ENCODE peak calls at places on chromosomes 6 and 20, in five cellular contexts. Z is NT2/D1, L is HEK293T, I is HepG2, C is GM12878. V is an unnamed sample.

GRCh38 chr20:40646321-40647212 is 42.5 kb downstream of the MAFB start:
- DNase-seq in L (no peak), I (no peak), C (no peak), Z (no peak), V (no peak)

GRCh38 chr6:85417336-85417735 is 32.5 kb upstream of the NT5E start:
- DNase-seq in I (no peak), L (no peak), Z (no peak), C (no peak), V (no peak)

GRCh38 chr6:25280617-25280990 is 1.4 kb downstream of the CARMIL1 start:
- DNase-seq in Z (no peak), L (no peak), C (no peak), I (peak), V (no peak)

GRCh38 chr6:136525586-136526195 is 24.5 kb downstream of the MAP7 start:
- DNase-seq in Z (no peak), L (peak), C (no peak), I (no peak), V (no peak)

GRCh38 chr20:37267684-37268313 is 6.2 kb upstream of the GHRH start:
- DNase-seq in L (no peak), C (no peak), Z (peak), I (no peak), V (peak)

GRCh38 chr6:44223471-44224153 is at the start of gene SLC29A1:
- DNase-seq in I (peak), L (peak), C (no peak), Z (no peak), V (peak)

GRCh38 chr20:47502801-47503239 is 1.1 kb downstream of the NCOA3 start:
- DNase-seq in L (no peak), I (peak), Z (no peak), C (no peak), V (no peak)

GRCh38 chr6:137162692-137163303 is 10.6 kb downstream of the IL22RA2 start:
- DNase-seq in Z (no peak), C (no peak), I (no peak), L (no peak), V (no peak)

GRCh38 chr20:61764471-61765020 is 301.1 kb downstream of the TAF4 start:
- DNase-seq in Z (no peak), I (no peak), C (no peak), L (no peak), V (no peak)

GRCh38 chr20:35891375-35891774 is 62.9 kb downstream of the SCAND1 start:
- DNase-seq in L (no peak), C (no peak), I (no peak), Z (no peak), V (no peak)

GRCh38 chr20:13337090-13337784 is 116.2 kb downstream of the ISM1 start:
- DNase-seq in Z (no peak), I (no peak), C (no peak), L (no peak), V (no peak)

GRCh38 chr20:23399568-23400241 is 21.6 kb downstream of the NAPB start:
- DNase-seq in I (no peak), C (no peak), Z (no peak), L (no peak), V (no peak)

GRCh38 chr6:55632953-55633352 is 54.0 kb upstream of the HMGCLL1 start:
- DNase-seq in Z (no peak), C (no peak), I (no peak), L (no peak), V (no peak)

GRCh38 chr6:71979911-71980310 is 93.6 kb downstream of the RIMS1 start:
- DNase-seq in C (no peak), I (no peak), Z (no peak), L (no peak), V (no peak)

GRCh38 chr6:34027445-34027936 is 118.4 kb downstream of the GRM4 start:
- DNase-seq in I (peak), L (peak), C (no peak), Z (no peak), V (peak)

GRCh38 chr6:166268431-166268830 is 39.8 kb downstream of the PRR18 start:
- DNase-seq in I (no peak), Z (no peak), C (no peak), L (no peak), V (no peak)

GRCh38 chr6:109867009-109867969 is 110.8 kb upstream of the GPR6 start:
- DNase-seq in C (no peak), I (no peak), L (no peak), Z (no peak), V (no peak)

GRCh38 chr20:57576942-57577550 is 16.1 kb downstream of the PCK1 start:
- DNase-seq in Z (no peak), I (no peak), C (no peak), L (no peak), V (no peak)

GRCh38 chr20:45343867-45344721 is 4.1 kb downstream of the SDC4 start:
- DNase-seq in I (peak), C (no peak), Z (no peak), L (no peak), V (no peak)

GRCh38 chr6:167141667-167142432 is 15.9 kb downstream of the GPR31 start:
- DNase-seq in Z (peak), L (peak), C (no peak), I (peak), V (no peak)

GRCh38 chr20:50645253-50646068 is 45.9 kb downstream of the RIPOR3 start:
- DNase-seq in Z (peak), I (peak), C (no peak), L (peak), V (peak)

GRCh38 chr6:29561618-29562181 is 2.2 kb upstream of the UBD start:
- DNase-seq in L (no peak), Z (no peak), C (no peak), I (no peak), V (no peak)

GRCh38 chr20:40955326-40955725 is 73.3 kb upstream of the TOP1 start:
- DNase-seq in I (no peak), C (no peak), L (no peak), Z (no peak), V (no peak)

GRCh38 chr6:14553515-14553914 is 435.9 kb downstream of the CD83 start:
- DNase-seq in Z (no peak), C (no peak), L (no peak), I (no peak), V (no peak)
- TF ChIP-seq SUZ12 in Z (no peak), C (no peak), L (no peak), I (no peak), V (no peak)

GRCh38 chr6:149250982-149251381 is 66.5 kb upstream of the TAB2 start:
- DNase-seq in I (no peak), L (no peak), Z (no peak), C (no peak), V (no peak)

GRCh38 chr6:149246691-149247384 is 70.7 kb upstream of the TAB2 start:
- DNase-seq in Z (no peak), C (peak), L (no peak), I (no peak), V (no peak)

GRCh38 chr6:149249370-149250357 is 67.8 kb upstream of the TAB2 start:
- DNase-seq in L (no peak), C (no peak), I (peak), Z (no peak), V (no peak)

GRCh38 chr6:149247385-149247763 is 70.1 kb upstream of the TAB2 start:
- DNase-seq in I (no peak), L (no peak), C (no peak), Z (no peak), V (no peak)

DNA sequence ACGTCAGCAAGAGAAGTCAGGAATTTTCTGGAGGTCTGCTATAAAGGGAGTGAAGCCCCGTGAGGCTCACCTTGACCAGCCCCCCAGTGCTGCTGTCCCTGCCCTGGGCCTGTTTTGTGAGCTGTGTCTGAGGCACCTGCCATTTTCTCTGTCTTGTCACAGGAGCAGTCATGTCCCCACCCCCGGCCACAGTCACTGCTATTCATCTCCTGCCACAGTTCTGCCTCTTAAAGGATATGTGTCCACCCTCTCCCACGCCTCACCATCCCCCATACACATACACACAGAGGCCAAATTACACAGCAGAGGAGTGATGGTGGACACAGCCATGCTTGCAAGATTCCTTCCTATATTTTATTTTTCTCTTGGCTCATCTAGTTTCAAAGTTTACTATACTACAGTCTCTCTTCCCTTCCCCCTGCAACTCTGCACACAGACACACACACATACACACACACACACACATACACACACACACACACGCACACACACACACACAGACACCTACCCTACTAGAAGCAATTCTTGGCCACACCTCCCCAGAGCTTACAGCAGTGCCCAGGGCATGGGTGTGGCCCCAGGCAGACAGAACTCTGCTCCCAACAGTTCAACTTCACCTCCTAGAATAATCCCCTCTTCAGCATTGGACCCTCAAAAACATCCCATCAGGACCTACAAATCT is 68.7 kb upstream of the TAB2 start:
- DNase-seq in I (no peak), Z (no peak), L (no peak), C (no peak), V (no peak)
- TF ChIP-seq SUZ12 in I (no peak), Z (no peak), L (no peak), C (no peak), V (no peak)

GRCh38 chr6:150319924-150320323 is 48.9 kb upstream of the IYD start:
- DNase-seq in C (no peak), I (no peak), L (no peak), Z (no peak), V (no peak)

GRCh38 chr6:150316936-150317335 is 51.9 kb upstream of the IYD start:
- DNase-seq in Z (no peak), I (no peak), L (no peak), C (no peak), V (no peak)

GRCh38 chr6:150323205-150323604 is 45.6 kb upstream of the IYD start:
- DNase-seq in Z (no peak), I (no peak), C (no peak), L (no peak), V (no peak)

GRCh38 chr6:150322452-150322851 is 46.4 kb upstream of the IYD start:
- DNase-seq in L (no peak), Z (no peak), C (no peak), I (no peak), V (no peak)

GRCh38 chr6:150320450-150320849 is 48.4 kb upstream of the IYD start:
- DNase-seq in Z (no peak), I (no peak), C (no peak), L (no peak), V (no peak)
- TF ChIP-seq SUZ12 in Z (no peak), I (no peak), C (no peak), L (no peak), V (no peak)

GRCh38 chr6:159089909-159090308 is 45.1 kb upstream of the TAGAP start:
- DNase-seq in Z (no peak), I (no peak), L (no peak), C (no peak), V (no peak)

GRCh38 chr6:159092631-159093030 is 47.8 kb upstream of the TAGAP start:
- DNase-seq in Z (no peak), I (no peak), C (no peak), L (no peak), V (peak)

GRCh38 chr6:159089443-159089842 is 44.7 kb upstream of the TAGAP start:
- DNase-seq in I (no peak), Z (no peak), C (no peak), L (no peak), V (no peak)

GRCh38 chr6:159093608-159094443 is 49.0 kb upstream of the TAGAP start:
- DNase-seq in L (no peak), I (no peak), Z (no peak), C (no peak), V (no peak)

DNA sequence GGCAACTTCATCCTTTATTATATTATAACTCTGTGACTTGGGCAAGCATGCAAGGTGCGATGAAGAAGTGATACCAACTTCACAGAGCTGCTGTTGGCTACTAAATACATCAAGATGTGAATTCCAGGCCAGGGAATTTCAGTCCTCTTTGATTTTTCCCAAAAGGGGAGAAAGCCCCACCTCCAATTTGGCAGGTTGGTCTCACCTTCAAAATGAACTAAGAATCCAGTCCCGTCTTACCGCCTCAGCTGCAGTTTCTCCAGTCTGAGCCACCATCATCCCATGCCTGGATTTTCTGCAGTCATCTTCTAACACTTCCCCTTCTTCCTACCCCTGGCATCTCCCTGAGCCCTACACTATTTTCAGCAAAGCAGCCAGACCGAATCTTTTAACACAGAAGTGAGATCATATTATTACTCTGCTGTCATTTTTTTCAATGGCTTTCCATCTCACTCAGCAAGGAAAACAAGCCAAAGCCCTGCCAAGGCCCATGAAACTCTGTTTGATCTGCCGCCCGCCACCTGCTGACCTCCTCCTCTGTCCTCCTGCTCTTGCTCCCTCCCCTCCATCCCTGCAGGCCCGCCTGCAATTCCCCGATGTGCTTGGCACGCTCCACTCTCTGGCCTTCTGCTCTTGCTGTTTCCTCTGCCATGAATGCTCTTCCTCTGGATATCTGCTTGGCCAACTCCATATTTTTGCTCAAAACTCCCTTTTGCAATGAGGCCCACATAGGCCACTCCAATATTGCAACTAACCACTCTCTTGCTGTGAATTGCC is 45.9 kb upstream of the TAGAP start:
- DNase-seq in L (no peak), Z (no peak), I (no peak), C (no peak), V (no peak)
- TF ChIP-seq SUZ12 in L (no peak), Z (no peak), I (no peak), C (no peak), V (no peak)

GRCh38 chr6:22825210-22825609 is 255.8 kb downstream of the HDGFL1 start:
- DNase-seq in Z (no peak), L (no peak), C (no peak), I (no peak), V (no peak)

GRCh38 chr6:22827760-22828159 is 258.4 kb downstream of the HDGFL1 start:
- DNase-seq in Z (no peak), C (no peak), L (no peak), I (no peak), V (no peak)

GRCh38 chr6:22829070-22829469 is 259.7 kb downstream of the HDGFL1 start:
- DNase-seq in C (no peak), I (no peak), L (no peak), Z (no peak), V (no peak)

GRCh38 chr6:22828179-22829062 is 259.1 kb downstream of the HDGFL1 start:
- DNase-seq in I (peak), L (peak), Z (no peak), C (no peak), V (no peak)

GRCh38 chr6:22826961-22827360 is 257.6 kb downstream of the HDGFL1 start:
- DNase-seq in L (no peak), I (no peak), Z (no peak), C (no peak), V (no peak)
- TF ChIP-seq SUZ12 in L (no peak), I (no peak), Z (no peak), C (no peak), V (no peak)

GRCh38 chr6:169722362-169723199 is 1.7 kb downstream of the PHF10 start:
- DNase-seq in L (peak), C (no peak), I (peak), Z (no peak), V (peak)
- TF ChIP-seq SUZ12 in L (no peak), C (no peak), I (no peak), Z (no peak), V (no peak)

GRCh38 chr6:150118642-150119041 is 24.2 kb upstream of the PPP1R14C start:
- DNase-seq in L (no peak), Z (no peak), C (no peak), I (peak), V (no peak)

GRCh38 chr6:150119256-150119655 is 23.6 kb upstream of the PPP1R14C start:
- DNase-seq in Z (no peak), L (no peak), I (no peak), C (no peak), V (no peak)

GRCh38 chr6:150118208-150118607 is 24.6 kb upstream of the PPP1R14C start:
- DNase-seq in C (no peak), L (no peak), I (no peak), Z (no peak), V (no peak)

GRCh38 chr6:150115769-150116168 is 27.1 kb upstream of the PPP1R14C start:
- DNase-seq in L (no peak), I (no peak), Z (no peak), C (no peak), V (no peak)

DNA sequence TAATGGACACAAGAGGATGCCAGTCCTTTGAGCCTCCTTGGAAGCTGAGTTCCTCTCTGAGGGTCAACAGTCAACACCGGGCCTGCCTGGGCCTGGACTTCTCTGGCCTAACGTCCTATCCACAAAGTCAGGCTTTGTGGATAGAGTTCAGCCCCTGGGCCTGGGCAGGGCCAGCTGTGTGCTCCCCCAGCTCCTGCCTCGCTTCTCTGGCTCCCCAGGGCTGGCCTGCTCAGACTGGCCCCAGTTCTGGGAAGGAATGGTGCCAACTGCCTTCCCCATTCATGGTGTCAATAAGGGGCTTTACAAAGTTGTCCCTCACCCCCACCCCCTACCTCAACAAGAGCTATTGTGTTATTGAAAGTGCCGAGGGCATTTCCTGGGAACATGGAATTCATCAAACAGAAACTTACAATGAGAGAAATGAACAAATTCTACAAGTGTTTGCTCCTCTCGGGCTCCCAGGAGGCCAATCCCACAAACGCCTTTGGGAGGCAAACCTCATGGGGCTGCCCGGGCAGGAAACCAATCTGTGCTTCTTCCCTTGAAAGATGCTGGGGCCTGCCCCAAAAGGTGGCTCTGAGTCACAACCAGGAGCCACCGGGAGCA is 26.5 kb upstream of the PPP1R14C start:
- DNase-seq in I (no peak), Z (no peak), L (no peak), C (no peak), V (no peak)
- TF ChIP-seq SUZ12 in I (no peak), Z (no peak), L (no peak), C (no peak), V (no peak)

DNA sequence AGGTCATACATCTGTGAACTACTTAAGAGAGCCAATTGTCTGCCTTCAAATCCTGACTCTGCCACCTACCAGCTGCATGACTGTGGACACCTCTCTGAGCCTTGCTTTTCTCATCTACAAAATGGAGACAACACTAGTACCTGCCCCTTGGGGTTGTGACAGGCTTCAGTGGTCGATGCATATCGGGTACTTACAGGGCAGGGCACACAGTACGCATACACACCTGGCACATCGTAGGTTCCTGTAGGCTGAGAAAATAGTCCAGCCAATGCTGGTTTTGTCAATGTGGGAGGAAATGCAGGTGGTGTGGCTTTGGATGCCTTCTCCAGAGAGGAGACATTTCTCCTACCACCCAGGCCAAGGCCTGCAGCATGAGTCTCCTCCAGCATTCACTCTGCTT is 2.3 kb downstream of the ADIG start:
- DNase-seq in I (no peak), L (no peak), C (no peak), Z (no peak), V (no peak)
- TF ChIP-seq SUZ12 in I (no peak), L (no peak), C (no peak), Z (no peak), V (no peak)

GRCh38 chr6:16729744-16730143 is 31.5 kb downstream of the ATXN1 start:
- DNase-seq in Z (no peak), I (no peak), C (no peak), L (no peak), V (no peak)

GRCh38 chr6:16730720-16731502 is 30.3 kb downstream of the ATXN1 start:
- DNase-seq in C (no peak), I (peak), Z (no peak), L (peak), V (no peak)

GRCh38 chr6:16729183-16729696 is 32.0 kb downstream of the ATXN1 start:
- DNase-seq in Z (no peak), L (no peak), I (peak), C (no peak), V (no peak)

GRCh38 chr6:16733085-16733484 is 28.2 kb downstream of the ATXN1 start:
- DNase-seq in Z (no peak), L (no peak), C (no peak), I (no peak), V (no peak)

GRCh38 chr6:16731503-16732018 is 29.7 kb downstream of the ATXN1 start:
- DNase-seq in L (no peak), C (peak), Z (no peak), I (no peak), V (no peak)
- TF ChIP-seq SUZ12 in L (no peak), C (no peak), Z (no peak), I (no peak), V (no peak)